ENCODE peak calls at places on chromosomes 11 and 22, in four cellular contexts. One of them, this sample, is unnamed.

GRCh38 chr22:29312218-29313125 is 3.0 kb downstream of the RASL10A start:
- DNase-seq in heart left ventricle: no peak
- DNase-seq in testis: no peak
- DNase-seq in transverse colon: no peak
- DNase-seq in this sample: no peak

GRCh38 chr11:39678996-39679395 is 1780.5 kb downstream of the LRRC4C start:
- DNase-seq in heart left ventricle: no peak
- DNase-seq in transverse colon: no peak
- DNase-seq in testis: no peak
- DNase-seq in this sample: no peak

GRCh38 chr22:26975381-26975780 is 318.0 kb downstream of the MIAT start:
- DNase-seq in heart left ventricle: no peak
- DNase-seq in transverse colon: no peak
- DNase-seq in testis: no peak
- DNase-seq in this sample: no peak

GRCh38 chr11:102120437-102120935 is 10.2 kb downstream of the YAP1 start:
- DNase-seq in heart left ventricle: no peak
- DNase-seq in testis: no peak
- DNase-seq in transverse colon: no peak
- DNase-seq in this sample: no peak

GRCh38 chr11:38582151-38582550 is 1984.1 kb upstream of the RAG2 start:
- DNase-seq in testis: no peak
- DNase-seq in transverse colon: no peak
- DNase-seq in heart left ventricle: no peak
- DNase-seq in this sample: no peak

GRCh38 chr11:131667566-131667965 is 297.2 kb downstream of the NTM start:
- DNase-seq in testis: no peak
- DNase-seq in heart left ventricle: no peak
- DNase-seq in transverse colon: no peak
- DNase-seq in this sample: no peak

GRCh38 chr11:44018127-44018521 is 29.7 kb upstream of the ACCSL start:
- DNase-seq in transverse colon: no peak
- DNase-seq in testis: peak; percentile 15
- DNase-seq in heart left ventricle: no peak
- DNase-seq in this sample: no peak

GRCh38 chr22:43693245-43693644 is 118.9 kb downstream of the EFCAB6 start:
- DNase-seq in heart left ventricle: no peak
- DNase-seq in transverse colon: no peak
- DNase-seq in testis: no peak
- DNase-seq in this sample: no peak

GRCh38 chr22:43996170-43996980 is 27.7 kb upstream of the PARVB start:
- DNase-seq in testis: peak; percentile 71
- DNase-seq in heart left ventricle: peak; percentile 58
- DNase-seq in transverse colon: peak; percentile 67
- DNase-seq in this sample: peak; percentile 26

GRCh38 chr11:128904872-128905344 is 13.8 kb downstream of the KCNJ5 start:
- DNase-seq in testis: no peak
- DNase-seq in heart left ventricle: no peak
- DNase-seq in transverse colon: peak; percentile 55
- DNase-seq in this sample: no peak

GRCh38 chr11:118659314-118659939 is 20.0 kb downstream of the TREH start:
- DNase-seq in heart left ventricle: peak; percentile 91
- DNase-seq in testis: peak; percentile 93
- DNase-seq in transverse colon: peak; percentile 93
- DNase-seq in this sample: no peak
- TF ChIP-seq POLR2A in heart left ventricle: no peak
- TF ChIP-seq POLR2A in testis: no peak
- TF ChIP-seq POLR2A in transverse colon: no peak
- TF ChIP-seq POLR2A in this sample: no peak

DNA sequence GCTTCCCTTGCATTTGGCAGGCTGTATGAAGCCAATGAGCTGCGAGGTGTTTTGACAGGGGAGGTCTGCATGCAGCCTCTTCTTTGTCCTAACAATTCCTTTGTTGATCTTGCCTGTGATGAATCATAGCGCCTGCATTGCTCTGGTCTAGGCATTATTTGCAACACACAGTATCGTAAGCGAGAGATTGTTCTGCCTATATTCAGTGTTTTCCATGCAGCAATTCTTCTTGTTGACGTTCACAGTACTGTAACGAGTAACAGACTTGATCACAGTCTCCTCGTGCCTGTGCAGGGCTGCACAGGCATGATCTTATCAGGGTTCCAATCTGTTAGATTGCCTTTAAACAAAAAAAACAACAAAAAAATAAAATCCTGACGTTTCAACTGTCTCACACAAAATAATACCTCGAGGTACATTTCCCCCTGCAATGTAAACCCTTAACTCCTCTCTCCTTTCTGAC is 13.9 kb upstream of the ADSL start:
- DNase-seq in heart left ventricle: no peak
- DNase-seq in testis: no peak
- DNase-seq in transverse colon: no peak
- DNase-seq in this sample: no peak
- H3K27ac ChIP-seq in heart left ventricle: no peak overlapping the region
- H3K27ac ChIP-seq in testis: no peak overlapping the region
- H3K27ac ChIP-seq in transverse colon: no peak overlapping the region
- H3K27ac ChIP-seq in this sample: no peak overlapping the region

GRCh38 chr11:96256213-96256580 is 86.8 kb downstream of the MAML2 start:
- DNase-seq in transverse colon: no peak
- DNase-seq in heart left ventricle: no peak
- DNase-seq in testis: no peak
- DNase-seq in this sample: no peak
- H3K4me1 ChIP-seq in transverse colon: peaks cover 17% of the 10 kb centered on the region
- H3K4me1 ChIP-seq in heart left ventricle: peaks cover 35% of the 10 kb centered on the region
- H3K4me1 ChIP-seq in testis: peaks cover 33% of the 10 kb centered on the region
- H3K4me1 ChIP-seq in this sample: peaks cover 74% of the 10 kb centered on the region

GRCh38 chr11:89235976-89236375 is 58.3 kb downstream of the TYR start:
- DNase-seq in transverse colon: no peak
- DNase-seq in heart left ventricle: no peak
- DNase-seq in testis: no peak
- DNase-seq in this sample: no peak

GRCh38 chr11:89235121-89235520 is 57.4 kb downstream of the TYR start:
- DNase-seq in testis: no peak
- DNase-seq in heart left ventricle: no peak
- DNase-seq in transverse colon: no peak
- DNase-seq in this sample: no peak
- TF ChIP-seq POLR2A in testis: no peak
- TF ChIP-seq POLR2A in heart left ventricle: no peak
- TF ChIP-seq POLR2A in transverse colon: no peak
- TF ChIP-seq POLR2A in this sample: no peak